ENCODE peak calls at places on chromosomes 7 and 10, in nine cellular contexts. One of them, this sample, is unnamed. For H3K4me1, the result is how much of the 10 kb centered on the place peaks cover.

GRCh38 chr7:82443801-82444219 is 233 bp upstream of the CACNA2D1 start:
- DNase-seq in ovary: peak
- DNase-seq in endothelial cell of umbilical vein: peak
- DNase-seq in A549: peak
- DNase-seq in adrenal gland: peak
- DNase-seq in heart left ventricle: peak
- DNase-seq in transverse colon: peak
- DNase-seq in IMR-90: peak
- DNase-seq in body of pancreas: peak
- DNase-seq in this sample: peak

GRCh38 chr7:106715730-106716129 is 54.8 kb upstream of the CCDC71L start:
- DNase-seq in ovary: no peak
- DNase-seq in endothelial cell of umbilical vein: no peak
- DNase-seq in A549: no peak
- DNase-seq in adrenal gland: no peak
- DNase-seq in heart left ventricle: no peak
- DNase-seq in transverse colon: no peak
- DNase-seq in IMR-90: no peak
- DNase-seq in body of pancreas: no peak
- DNase-seq in this sample: no peak

GRCh38 chr10:92990615-92991014 is 70.0 kb upstream of the CYP26C1 start:
- DNase-seq in ovary: no peak
- DNase-seq in endothelial cell of umbilical vein: peak
- DNase-seq in A549: no peak
- DNase-seq in adrenal gland: no peak
- DNase-seq in heart left ventricle: no peak
- DNase-seq in transverse colon: no peak
- DNase-seq in IMR-90: peak
- DNase-seq in body of pancreas: no peak
- DNase-seq in this sample: no peak

GRCh38 chr7:123871998-123872867 is 27.3 kb downstream of the HYAL4 start:
- DNase-seq in ovary: peak
- DNase-seq in endothelial cell of umbilical vein: peak
- DNase-seq in A549: peak
- DNase-seq in adrenal gland: peak
- DNase-seq in heart left ventricle: peak
- DNase-seq in transverse colon: peak
- DNase-seq in IMR-90: peak
- DNase-seq in body of pancreas: peak
- DNase-seq in this sample: no peak

GRCh38 chr10:13787015-13787421 is 200.3 kb downstream of the PRPF18 start:
- DNase-seq in ovary: no peak
- DNase-seq in endothelial cell of umbilical vein: peak
- DNase-seq in A549: peak
- DNase-seq in adrenal gland: peak
- DNase-seq in heart left ventricle: peak
- DNase-seq in transverse colon: peak
- DNase-seq in IMR-90: peak
- DNase-seq in body of pancreas: no peak
- DNase-seq in this sample: no peak

GRCh38 chr7:116583653-116584052 is 58.8 kb downstream of the CAV1 start:
- DNase-seq in ovary: no peak
- DNase-seq in endothelial cell of umbilical vein: no peak
- DNase-seq in A549: no peak
- DNase-seq in adrenal gland: no peak
- DNase-seq in heart left ventricle: no peak
- DNase-seq in transverse colon: no peak
- DNase-seq in IMR-90: no peak
- DNase-seq in body of pancreas: no peak
- DNase-seq in this sample: no peak

GRCh38 chr7:128796325-128796724 is 4.6 kb downstream of the CCDC136 start:
- DNase-seq in ovary: no peak
- DNase-seq in endothelial cell of umbilical vein: peak
- DNase-seq in A549: no peak
- DNase-seq in adrenal gland: peak
- DNase-seq in heart left ventricle: no peak
- DNase-seq in transverse colon: no peak
- DNase-seq in IMR-90: peak
- DNase-seq in body of pancreas: no peak
- DNase-seq in this sample: no peak

GRCh38 chr7:131027287-131027773 is 293.3 kb upstream of the KLF14 start:
- DNase-seq in ovary: peak
- DNase-seq in endothelial cell of umbilical vein: no peak
- DNase-seq in A549: no peak
- DNase-seq in adrenal gland: peak
- DNase-seq in heart left ventricle: peak
- DNase-seq in transverse colon: no peak
- DNase-seq in IMR-90: peak
- DNase-seq in body of pancreas: no peak
- DNase-seq in this sample: peak

GRCh38 chr7:135035252-135035651 is 48.9 kb downstream of the AGBL3 start:
- DNase-seq in ovary: no peak
- DNase-seq in endothelial cell of umbilical vein: no peak
- DNase-seq in A549: no peak
- DNase-seq in adrenal gland: no peak
- DNase-seq in heart left ventricle: no peak
- DNase-seq in transverse colon: no peak
- DNase-seq in IMR-90: no peak
- DNase-seq in body of pancreas: no peak
- DNase-seq in this sample: no peak

GRCh38 chr10:5502903-5503835 is 3.8 kb upstream of the CALML5 start:
- DNase-seq in ovary: no peak
- DNase-seq in endothelial cell of umbilical vein: no peak
- DNase-seq in A549: no peak
- DNase-seq in adrenal gland: no peak
- DNase-seq in heart left ventricle: no peak
- DNase-seq in transverse colon: peak
- DNase-seq in IMR-90: no peak
- DNase-seq in body of pancreas: peak
- DNase-seq in this sample: peak

GRCh38 chr10:22335204-22335956 is 9.9 kb upstream of the SPAG6 start:
- DNase-seq in ovary: peak
- DNase-seq in endothelial cell of umbilical vein: peak
- DNase-seq in A549: peak
- DNase-seq in adrenal gland: peak
- DNase-seq in heart left ventricle: peak
- DNase-seq in transverse colon: peak
- DNase-seq in IMR-90: peak
- DNase-seq in body of pancreas: peak
- DNase-seq in this sample: peak

GRCh38 chr10:132229834-132230556 is 43.2 kb downstream of the DPYSL4 start:
- DNase-seq in ovary: peak
- DNase-seq in endothelial cell of umbilical vein: peak
- DNase-seq in A549: no peak
- DNase-seq in adrenal gland: no peak
- DNase-seq in heart left ventricle: peak
- DNase-seq in transverse colon: peak
- DNase-seq in IMR-90: no peak
- DNase-seq in body of pancreas: no peak
- DNase-seq in this sample: no peak

GRCh38 chr10:69473304-69473985 is 22.2 kb downstream of the TSPAN15 start:
- DNase-seq in ovary: no peak
- DNase-seq in endothelial cell of umbilical vein: no peak
- DNase-seq in A549: no peak
- DNase-seq in adrenal gland: no peak
- DNase-seq in heart left ventricle: no peak
- DNase-seq in transverse colon: no peak
- DNase-seq in IMR-90: no peak
- DNase-seq in body of pancreas: no peak
- DNase-seq in this sample: peak

GRCh38 chr10:5283305-5284158 is 81.2 kb upstream of the UCN3 start:
- DNase-seq in ovary: peak
- DNase-seq in endothelial cell of umbilical vein: peak
- DNase-seq in A549: peak
- DNase-seq in adrenal gland: peak
- DNase-seq in heart left ventricle: peak
- DNase-seq in transverse colon: peak
- DNase-seq in IMR-90: peak
- DNase-seq in body of pancreas: peak
- DNase-seq in this sample: peak

GRCh38 chr10:43057831-43058340 is 19.0 kb upstream of the RET start:
- DNase-seq in ovary: no peak
- DNase-seq in endothelial cell of umbilical vein: no peak
- DNase-seq in A549: no peak
- DNase-seq in adrenal gland: no peak
- DNase-seq in heart left ventricle: peak
- DNase-seq in transverse colon: no peak
- DNase-seq in IMR-90: no peak
- DNase-seq in body of pancreas: peak
- DNase-seq in this sample: peak
- H3K4me1 ChIP-seq in ovary: under half
- H3K4me1 ChIP-seq in endothelial cell of umbilical vein: under half
- H3K4me1 ChIP-seq in A549: under half
- H3K4me1 ChIP-seq in adrenal gland: under half
- H3K4me1 ChIP-seq in heart left ventricle: under half
- H3K4me1 ChIP-seq in transverse colon: under half
- H3K4me1 ChIP-seq in IMR-90: under half
- H3K4me1 ChIP-seq in body of pancreas: under half
- H3K4me1 ChIP-seq in this sample: under half

DNA sequence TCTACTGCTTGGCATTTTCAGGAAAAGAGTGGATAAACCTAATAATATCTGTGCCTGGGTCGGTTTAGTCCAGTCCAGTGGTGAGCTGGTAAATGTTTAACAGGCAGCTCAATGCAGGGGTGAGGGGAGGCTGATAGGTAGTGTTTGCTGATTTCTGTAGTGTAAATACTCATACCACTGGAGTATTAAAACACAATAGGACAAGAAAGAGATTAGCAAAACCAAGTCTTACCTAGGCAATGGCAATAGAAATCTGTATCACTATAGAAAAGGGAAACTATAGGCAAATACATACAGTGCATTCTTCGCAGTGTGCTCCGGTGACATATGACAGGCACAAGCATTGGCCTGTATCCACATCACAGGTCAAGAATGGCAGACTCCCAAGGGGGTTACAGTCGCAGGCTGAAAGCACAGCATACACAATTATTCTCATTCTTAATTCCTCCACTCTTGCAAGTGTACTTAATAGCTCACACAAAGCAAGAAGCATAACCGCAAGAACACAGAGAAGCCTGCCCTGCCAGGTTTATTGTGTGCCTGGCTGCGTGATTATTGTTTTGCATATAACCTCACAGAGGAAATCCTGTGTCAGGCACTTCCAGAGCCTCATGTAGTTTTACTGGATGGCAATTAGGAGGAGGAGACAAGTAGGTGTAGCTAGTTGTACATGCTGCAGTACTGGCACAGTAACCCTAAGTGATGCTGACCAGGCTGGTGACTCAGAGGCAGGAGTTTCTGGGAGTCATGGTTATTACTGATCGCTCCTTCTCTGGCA is 35.0 kb downstream of the LAMB4 start:
- DNase-seq in ovary: peak
- DNase-seq in endothelial cell of umbilical vein: peak
- DNase-seq in A549: peak
- DNase-seq in adrenal gland: peak
- DNase-seq in heart left ventricle: no peak
- DNase-seq in transverse colon: peak
- DNase-seq in IMR-90: peak
- DNase-seq in body of pancreas: peak
- DNase-seq in this sample: peak
- TF ChIP-seq CTCF in ovary: no peak
- TF ChIP-seq CTCF in endothelial cell of umbilical vein: no peak
- TF ChIP-seq CTCF in A549: no peak
- TF ChIP-seq CTCF in adrenal gland: no peak
- TF ChIP-seq CTCF in heart left ventricle: no peak
- TF ChIP-seq CTCF in transverse colon: no peak
- TF ChIP-seq CTCF in IMR-90: no peak
- TF ChIP-seq CTCF in body of pancreas: no peak
- TF ChIP-seq CTCF in this sample: no peak

GRCh38 chr10:122021828-122022227 is 32.9 kb downstream of the TACC2 start:
- DNase-seq in ovary: no peak
- DNase-seq in endothelial cell of umbilical vein: no peak
- DNase-seq in A549: no peak
- DNase-seq in adrenal gland: no peak
- DNase-seq in heart left ventricle: no peak
- DNase-seq in transverse colon: no peak
- DNase-seq in IMR-90: no peak
- DNase-seq in body of pancreas: peak
- DNase-seq in this sample: peak

GRCh38 chr10:122019414-122019975 is 30.5 kb downstream of the TACC2 start:
- DNase-seq in ovary: no peak
- DNase-seq in endothelial cell of umbilical vein: no peak
- DNase-seq in A549: peak
- DNase-seq in adrenal gland: no peak
- DNase-seq in heart left ventricle: no peak
- DNase-seq in transverse colon: peak
- DNase-seq in IMR-90: no peak
- DNase-seq in body of pancreas: peak
- DNase-seq in this sample: no peak

GRCh38 chr10:122021421-122021820 is 32.5 kb downstream of the TACC2 start:
- DNase-seq in ovary: no peak
- DNase-seq in endothelial cell of umbilical vein: no peak
- DNase-seq in A549: no peak
- DNase-seq in adrenal gland: no peak
- DNase-seq in heart left ventricle: no peak
- DNase-seq in transverse colon: no peak
- DNase-seq in IMR-90: peak
- DNase-seq in body of pancreas: peak
- DNase-seq in this sample: peak

GRCh38 chr10:122020202-122020601 is 31.2 kb downstream of the TACC2 start:
- DNase-seq in ovary: no peak
- DNase-seq in endothelial cell of umbilical vein: no peak
- DNase-seq in A549: no peak
- DNase-seq in adrenal gland: no peak
- DNase-seq in heart left ventricle: no peak
- DNase-seq in transverse colon: no peak
- DNase-seq in IMR-90: no peak
- DNase-seq in body of pancreas: no peak
- DNase-seq in this sample: no peak

DNA sequence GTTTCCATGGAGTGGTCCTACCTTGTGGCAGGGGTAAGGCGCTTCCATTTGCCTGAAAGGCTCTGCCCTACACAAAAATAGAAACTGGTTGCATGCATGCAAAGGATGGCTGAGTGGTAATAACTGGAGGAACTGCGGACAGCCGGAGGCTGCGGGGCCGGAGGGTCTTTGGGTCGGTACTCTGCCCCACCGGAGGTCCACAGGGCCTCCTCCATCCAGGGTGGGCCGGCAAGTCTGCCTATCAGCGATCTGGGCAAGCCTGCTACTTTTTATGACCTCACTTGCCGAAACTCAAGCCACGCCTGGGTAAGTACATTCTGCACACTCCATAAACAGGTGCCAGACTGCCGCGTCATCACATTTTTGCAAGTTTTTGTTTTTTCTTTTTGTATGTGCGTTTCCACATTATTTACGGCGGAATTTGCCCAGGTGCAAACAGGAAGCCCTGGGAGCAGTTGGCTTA is 30.0 kb downstream of the TACC2 start:
- DNase-seq in ovary: no peak
- DNase-seq in endothelial cell of umbilical vein: no peak
- DNase-seq in A549: peak
- DNase-seq in adrenal gland: no peak
- DNase-seq in heart left ventricle: no peak
- DNase-seq in transverse colon: peak
- DNase-seq in IMR-90: no peak
- DNase-seq in body of pancreas: peak
- DNase-seq in this sample: no peak
- TF ChIP-seq POLR2A in ovary: no peak
- TF ChIP-seq POLR2A in endothelial cell of umbilical vein: no peak
- TF ChIP-seq POLR2A in A549: no peak
- TF ChIP-seq POLR2A in adrenal gland: no peak
- TF ChIP-seq POLR2A in heart left ventricle: no peak
- TF ChIP-seq POLR2A in transverse colon: no peak
- TF ChIP-seq POLR2A in IMR-90: no peak
- TF ChIP-seq POLR2A in body of pancreas: no peak
- TF ChIP-seq POLR2A in this sample: no peak

GRCh38 chr7:76333388-76334101 is 25.2 kb downstream of the YWHAG start:
- DNase-seq in ovary: no peak
- DNase-seq in endothelial cell of umbilical vein: no peak
- DNase-seq in A549: no peak
- DNase-seq in adrenal gland: peak
- DNase-seq in heart left ventricle: peak
- DNase-seq in transverse colon: peak
- DNase-seq in IMR-90: no peak
- DNase-seq in body of pancreas: peak
- DNase-seq in this sample: peak
- H3K4me1 ChIP-seq in ovary: under half
- H3K4me1 ChIP-seq in endothelial cell of umbilical vein: under half
- H3K4me1 ChIP-seq in A549: half or more
- H3K4me1 ChIP-seq in adrenal gland: half or more
- H3K4me1 ChIP-seq in heart left ventricle: half or more
- H3K4me1 ChIP-seq in transverse colon: under half
- H3K4me1 ChIP-seq in IMR-90: under half
- H3K4me1 ChIP-seq in body of pancreas: half or more
- H3K4me1 ChIP-seq in this sample: under half

This sample was measured in sigmoid colon.